ENCODE peak calls at places on chromosome 15, in six cellular contexts. R is mesendoderm; Y is ovary; S is AG04450; B is CD4-positive, CD25-positive, alpha-beta regulatory T cell; W is cardiac muscle cell. I is an unnamed sample.
A peak's percentile ranks its signal among the peaks of the same experiment; 100 is the strongest.

GRCh38 chr15:49456166-49456565 is 33.1 kb downstream of the FGF7 start:
- DNase-seq in R (no peak), Y (no peak), S (no peak), B (no peak), W (no peak), I (no peak)

GRCh38 chr15:75098371-75098770 is 75.0 kb downstream of the PPCDC start:
- DNase-seq in R (no peak), Y (no peak), S (no peak), B (no peak), W (no peak), I (no peak)

GRCh38 chr15:29132786-29133185 is 136.8 kb downstream of the NSMCE3 start:
- DNase-seq in R (no peak), Y (peak; percentile 19), S (no peak), B (no peak), W (no peak), I (no peak)

GRCh38 chr15:52737720-52738119 is 52.4 kb downstream of the ONECUT1 start:
- DNase-seq in R (no peak), Y (no peak), S (no peak), B (no peak), W (no peak), I (no peak)

GRCh38 chr15:89971592-89971997 is 29.5 kb upstream of the ZNF710 start:
- DNase-seq in R (peak; percentile 89), Y (peak; percentile 49), S (no peak), B (peak; percentile 5), W (peak; percentile 79), I (peak; percentile 73)

GRCh38 chr15:66422347-66422746 is 35.6 kb downstream of the MAP2K1 start:
- DNase-seq in R (no peak), Y (no peak), S (no peak), B (no peak), W (no peak), I (no peak)

GRCh38 chr15:69325456-69325971 is 26.8 kb downstream of the PAQR5 start:
- DNase-seq in R (no peak), Y (no peak), S (no peak), B (no peak), W (no peak), I (no peak)

GRCh38 chr15:83998486-83998885 is 237.1 kb upstream of the GOLGA6L4 start:
- DNase-seq in R (no peak), Y (no peak), S (no peak), B (no peak), W (no peak), I (no peak)

GRCh38 chr15:75606711-75607684 is 18.5 kb downstream of the SNUPN start:
- DNase-seq in R (no peak), Y (no peak), S (no peak), B (no peak), W (no peak), I (peak; percentile 45)

GRCh38 chr15:31374986-31375385 is 48.4 kb downstream of the KLF13 start:
- DNase-seq in R (no peak), Y (no peak), S (no peak), B (no peak), W (no peak), I (no peak)

GRCh38 chr15:99978426-99978825 is 245.2 kb upstream of the LYSMD4 start:
- DNase-seq in R (no peak), Y (no peak), S (no peak), B (no peak), W (no peak), I (no peak)

GRCh38 chr15:58459045-58459444 is 27.3 kb downstream of the LIPC start:
- DNase-seq in R (no peak), Y (no peak), S (no peak), B (no peak), W (no peak), I (no peak)
- H3K27ac ChIP-seq in R (no peak overlapping the region), Y (no peak overlapping the region), S (no peak overlapping the region), B (no peak overlapping the region), W (no peak overlapping the region), I (peak overlapping the region; percentile 64)

GRCh38 chr15:34952481-34952880 is 17.1 kb downstream of the AQR start:
- DNase-seq in R (no peak), Y (no peak), S (no peak), B (no peak), W (no peak), I (no peak)
- H3K4me3 ChIP-seq in R (no peak overlapping the region), Y (no peak overlapping the region), S (no peak overlapping the region), B (no peak overlapping the region), W (no peak overlapping the region), I (no peak overlapping the region)

DNA sequence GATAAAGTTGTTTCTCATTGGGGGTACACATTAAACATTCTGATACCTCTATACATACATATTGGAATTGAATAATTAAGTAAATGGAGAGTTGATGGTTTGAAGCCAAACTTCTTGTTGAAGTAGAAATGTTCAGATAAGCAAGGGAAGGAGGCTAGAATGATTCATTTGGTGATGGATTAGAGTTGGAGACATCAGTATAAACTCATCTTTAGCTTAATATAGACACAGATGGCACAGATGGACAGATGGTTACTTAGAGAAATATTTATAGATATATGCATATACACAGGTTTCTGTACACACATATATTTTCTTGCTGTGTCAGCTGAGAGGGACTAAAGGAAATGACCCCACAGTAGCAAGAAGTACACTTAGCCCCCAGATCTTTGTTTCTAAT is 69.5 kb downstream of the LRRC49 start:
- DNase-seq in R (no peak), Y (no peak), S (no peak), B (no peak), W (no peak), I (no peak)
- H3K27ac ChIP-seq in R (no peak overlapping the region), Y (no peak overlapping the region), S (no peak overlapping the region), B (no peak overlapping the region), W (no peak overlapping the region), I (no peak overlapping the region)

GRCh38 chr15:60584355-60585023 is 105.5 kb upstream of the ICE2 start:
- DNase-seq in R (peak; percentile 46), Y (no peak), S (no peak), B (no peak), W (no peak), I (no peak)

GRCh38 chr15:60583194-60583593 is 104.3 kb upstream of the ICE2 start:
- DNase-seq in R (no peak), Y (no peak), S (no peak), B (no peak), W (no peak), I (no peak)

GRCh38 chr15:60585743-60586708 is 107.1 kb upstream of the ICE2 start:
- DNase-seq in R (peak; percentile 75), Y (no peak), S (peak; percentile 36), B (peak; percentile 53), W (peak; percentile 83), I (peak; percentile 64)

GRCh38 chr15:60582370-60583036 is 103.6 kb upstream of the ICE2 start:
- DNase-seq in R (no peak), Y (no peak), S (no peak), B (peak; percentile 64), W (no peak), I (no peak)

GRCh38 chr15:60583946-60584345 is 105.0 kb upstream of the ICE2 start:
- DNase-seq in R (peak; percentile 77), Y (no peak), S (no peak), B (no peak), W (no peak), I (no peak)
- H3K4me3 ChIP-seq in R (no peak overlapping the region), Y (no peak overlapping the region), S (no peak overlapping the region), B (peak overlapping the region; percentile 99), W (no peak overlapping the region), I (no peak overlapping the region)

GRCh38 chr15:67783303-67783702 is 42.0 kb upstream of the SKOR1 start:
- DNase-seq in R (no peak), Y (no peak), S (no peak), B (no peak), W (no peak), I (peak; percentile 28)
- H3K27ac ChIP-seq in R (no peak overlapping the region), Y (no peak overlapping the region), S (no peak overlapping the region), B (no peak overlapping the region), W (no peak overlapping the region), I (no peak overlapping the region)

GRCh38 chr15:77507911-77508310 is 87.2 kb downstream of the HMG20A start:
- DNase-seq in R (no peak), Y (peak; percentile 66), S (no peak), B (no peak), W (no peak), I (no peak)
- H3K4me3 ChIP-seq in R (no peak overlapping the region), Y (no peak overlapping the region), S (no peak overlapping the region), B (no peak overlapping the region), W (no peak overlapping the region), I (no peak overlapping the region)

DNA sequence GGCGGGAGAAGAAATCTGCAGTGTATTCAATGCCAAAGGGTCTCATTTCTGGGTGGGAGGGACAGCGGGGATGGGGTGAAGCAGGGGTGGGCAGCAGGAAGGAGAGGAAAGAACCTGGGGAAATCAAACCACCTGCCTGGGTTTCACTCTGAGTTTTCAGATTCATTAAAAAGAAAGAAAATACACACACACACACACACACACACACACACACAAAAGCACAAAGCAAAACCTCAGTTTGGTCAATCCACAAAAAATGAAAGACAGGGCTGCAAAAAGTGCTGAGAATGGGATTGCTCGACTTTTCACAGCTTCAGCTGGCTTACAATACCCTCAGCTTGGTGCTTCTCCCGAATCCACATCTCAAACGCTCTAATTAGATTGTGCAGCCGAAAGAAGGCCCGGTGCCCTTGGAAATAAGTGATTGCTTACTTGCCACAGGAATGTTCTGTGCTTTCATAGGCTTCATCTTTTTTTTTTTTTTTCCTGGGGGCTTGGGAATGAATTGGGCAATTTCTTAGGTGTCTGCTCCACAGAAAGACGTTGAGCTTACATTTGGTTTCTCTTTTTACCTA is 370.5 kb downstream of the RORA start:
- DNase-seq in R (peak; percentile 92), Y (no peak), S (no peak), B (no peak), W (no peak), I (no peak)
- H3K27ac ChIP-seq in R (peak overlapping the region; percentile 69), Y (no peak overlapping the region), S (no peak overlapping the region), B (no peak overlapping the region), W (no peak overlapping the region), I (no peak overlapping the region)